ENCODE peak calls at places on chromosome 21, in four cellular contexts. D is H9, K is mammary epithelial cell, E is IMR-90. F is an unnamed sample.

GRCh38 chr21:44299458-44300261 is at the start of gene PFKL:
- DNase-seq in E (peak), K (peak), D (peak), F (peak)

GRCh38 chr21:28235169-28235892 is 757.3 kb downstream of the LTN1 start:
- DNase-seq in D (peak), E (no peak), K (no peak), F (no peak)

GRCh38 chr21:34889287-34889536 is 159.9 kb downstream of the RUNX1 start:
- DNase-seq in D (peak), E (peak), K (peak), F (peak)

GRCh38 chr21:27648560-27648959 is 681.7 kb upstream of the ADAMTS5 start:
- DNase-seq in K (peak), D (no peak), E (peak), F (no peak)

GRCh38 chr21:42749226-42749625 is 95.8 kb downstream of the PDE9A start:
- DNase-seq in K (no peak), D (no peak), E (no peak), F (peak)

GRCh38 chr21:36646645-36647044 is 52.3 kb upstream of the SIM2 start:
- DNase-seq in D (no peak), K (no peak), E (no peak), F (no peak)

GRCh38 chr21:17491716-17492414 is 21.0 kb upstream of the CXADR start:
- DNase-seq in K (peak), E (peak), D (no peak), F (no peak)

GRCh38 chr21:42376338-42376982 is 10.1 kb upstream of the TFF1 start:
- DNase-seq in K (no peak), D (peak), E (no peak), F (peak)

GRCh38 chr21:43015906-43016540 is 41.7 kb downstream of the PKNOX1 start:
- DNase-seq in K (no peak), D (no peak), E (no peak), F (no peak)

GRCh38 chr21:34926784-34927548 is 122.1 kb downstream of the RUNX1 start:
- DNase-seq in E (peak), K (no peak), D (no peak), F (no peak)

GRCh38 chr21:38042246-38042645 is 126.0 kb upstream of the KCNJ6 start:
- DNase-seq in E (no peak), K (peak), D (no peak), F (no peak)

GRCh38 chr21:41152149-41152548 is 15.8 kb upstream of the BACE2 start:
- DNase-seq in E (no peak), K (no peak), D (no peak), F (no peak)

GRCh38 chr21:23384679-23385078 is 2222.6 kb downstream of the MRPL39 start:
- DNase-seq in E (no peak), K (no peak), D (peak), F (no peak)

GRCh38 chr21:16358021-16358420 is 628.2 kb downstream of the USP25 start:
- DNase-seq in K (no peak), E (no peak), D (no peak), F (no peak)

GRCh38 chr21:30463713-30464112 is 16.5 kb downstream of the KRTAP19-1 start:
- DNase-seq in E (no peak), K (peak), D (no peak), F (no peak)

GRCh38 chr21:42818328-42818749 is 61.0 kb downstream of the WDR4 start:
- DNase-seq in E (peak), K (peak), D (peak), F (peak)

GRCh38 chr21:29939859-29940245 is at the start of gene GRIK1:
- DNase-seq in D (peak), E (no peak), K (no peak), F (peak)

GRCh38 chr21:37855568-37856391 is 60.5 kb downstream of the KCNJ6 start:
- DNase-seq in D (no peak), K (no peak), E (peak), F (no peak)

GRCh38 chr21:42733037-42733632 is 79.7 kb downstream of the PDE9A start:
- DNase-seq in D (no peak), E (no peak), K (no peak), F (no peak)

DNA sequence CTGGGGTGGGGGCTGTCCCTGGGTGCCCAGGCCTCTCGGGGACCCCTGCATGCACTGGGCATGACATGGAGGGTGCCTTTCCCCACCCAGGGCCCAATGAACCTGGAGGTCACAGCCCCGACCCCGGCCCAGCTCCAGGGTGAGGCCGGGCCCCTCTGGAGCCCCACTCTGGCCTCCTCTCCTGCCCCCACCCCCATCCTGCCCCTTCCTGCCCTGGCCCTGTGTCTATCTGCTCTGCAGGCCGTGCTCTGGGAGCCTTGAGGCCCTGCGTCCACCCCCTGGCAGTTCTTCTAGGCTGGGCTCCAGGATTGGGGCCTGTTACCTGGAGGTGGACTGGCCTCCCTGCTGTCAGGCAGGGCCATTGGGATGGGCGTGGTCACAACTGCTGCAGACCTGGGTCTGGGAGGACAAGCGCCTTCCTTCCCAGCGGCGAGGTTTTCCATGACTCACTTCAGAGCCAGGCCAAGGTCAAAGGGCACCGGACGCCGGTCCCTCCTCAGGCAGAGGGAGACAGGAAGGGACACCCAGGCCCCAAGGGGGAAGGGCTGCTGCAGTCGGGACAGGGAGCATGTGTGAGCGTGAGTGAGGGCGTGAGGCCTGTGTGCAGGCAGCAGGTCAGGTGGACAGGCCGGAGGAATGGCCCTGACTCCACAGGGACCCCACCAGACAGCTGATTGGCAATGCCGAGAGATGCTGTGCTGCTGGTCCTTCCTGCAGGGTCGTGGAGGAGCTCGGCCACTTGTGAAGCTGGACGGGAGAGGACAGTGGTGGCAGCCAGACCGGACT is 31.1 kb upstream of the POFUT2 start:
- DNase-seq in D (peak), K (no peak), E (peak), F (peak)
- H3K27ac ChIP-seq in D (no peak), K (no peak), E (peak), F (peak)

GRCh38 chr21:46211376-46211775 is 17.2 kb downstream of the LSS start:
- DNase-seq in D (no peak), E (no peak), K (no peak), F (peak)

GRCh38 chr21:46208761-46209721 is 19.5 kb downstream of the LSS start:
- DNase-seq in D (no peak), K (no peak), E (no peak), F (peak)

GRCh38 chr21:46212721-46213484 is 15.7 kb downstream of the LSS start:
- DNase-seq in E (no peak), K (no peak), D (no peak), F (peak)

GRCh38 chr21:46211786-46212720 is 16.5 kb downstream of the LSS start:
- DNase-seq in E (no peak), K (peak), D (no peak), F (peak)

GRCh38 chr21:46210378-46211136 is 18.0 kb downstream of the LSS start:
- DNase-seq in E (no peak), D (no peak), K (no peak), F (peak)
- H3K9ac ChIP-seq in E (no peak), D (no peak), K (no peak), F (no peak)

DNA sequence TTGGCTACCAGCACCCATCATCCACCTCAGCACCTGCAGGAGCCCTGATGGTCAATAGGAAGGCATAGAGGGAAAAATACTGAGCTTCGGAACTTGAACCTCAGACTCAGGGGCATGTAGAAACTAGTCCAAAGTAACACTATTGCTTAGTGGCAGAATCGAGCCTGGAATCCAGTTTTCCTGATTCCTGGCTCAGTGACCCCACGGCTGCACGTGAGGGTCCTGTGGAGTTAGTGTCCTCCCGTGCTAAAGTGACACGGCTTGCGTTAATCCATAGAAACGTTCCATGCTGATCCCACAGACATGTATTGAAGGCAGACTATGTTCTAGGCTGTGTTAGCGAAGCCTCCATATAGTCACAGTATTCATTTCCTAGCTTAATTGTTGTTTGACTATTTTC is 747.0 kb upstream of the TPTE start:
- DNase-seq in K (no peak), E (no peak), D (no peak), F (no peak)
- TF ChIP-seq CTCF in K (no peak), E (no peak), D (no peak), F (no peak)

GRCh38 chr21:25572895-25573310 is 34.4 kb downstream of the MRPL39 start:
- DNase-seq in E (peak), D (no peak), K (no peak), F (no peak)
- H3K27ac ChIP-seq in E (no peak), D (no peak), K (no peak), F (no peak)

DNA sequence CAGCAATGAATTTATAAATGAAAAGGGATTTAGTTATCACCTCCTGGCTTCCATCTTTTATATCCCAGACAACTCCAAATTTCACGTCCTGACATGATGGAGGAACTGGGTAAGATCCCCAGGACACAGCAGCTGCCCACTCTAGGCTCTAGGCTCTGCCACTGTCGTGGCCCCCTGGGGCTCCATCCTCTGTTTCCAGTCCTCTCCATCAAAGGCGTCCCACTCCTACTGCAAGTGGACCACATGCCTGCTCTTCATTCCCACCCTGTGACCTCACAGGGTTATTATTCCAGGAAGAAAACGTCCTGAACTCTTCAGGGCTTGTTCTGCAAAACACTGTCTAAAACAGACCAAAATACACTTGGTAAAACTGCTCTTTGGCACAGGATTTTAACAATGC is 11.9 kb downstream of the URB1 start:
- DNase-seq in K (no peak), D (no peak), E (no peak), F (no peak)
- H3K9ac ChIP-seq in K (no peak), D (no peak), E (no peak), F (no peak)

F was measured in kidney.